ENCODE peak calls at places on chromosomes 3 and 15, in eight cellular contexts. Y is lung, U is fibroblast of lung, S is Peyer's patch, R is upper lobe of right lung, V is neural progenitor cell, X is cardiac muscle cell, W is IMR-90. J is an unnamed sample. For H3K27me3, the result is how much of the 10 kb centered on the place peaks cover.

GRCh38 chr3:65761431-65761830 is 277.3 kb downstream of the MAGI1 start:
- DNase-seq in V (peak), U (no peak), S (no peak), R (no peak), W (no peak), Y (no peak), X (no peak), J (no peak)

GRCh38 chr15:28961391-28961790 is 75.6 kb downstream of the APBA2 start:
- DNase-seq in W (no peak), U (no peak), Y (no peak), V (no peak), X (no peak), S (no peak), R (no peak), J (no peak)

GRCh38 chr15:69064649-69065048 is 50.2 kb downstream of the NOX5 start:
- DNase-seq in S (no peak), U (no peak), W (no peak), Y (no peak), V (no peak), X (no peak), R (no peak), J (no peak)

GRCh38 chr15:66284276-66284675 is 9.1 kb upstream of the DIS3L start:
- DNase-seq in V (no peak), U (no peak), Y (no peak), S (no peak), X (no peak), W (no peak), R (no peak), J (no peak)

GRCh38 chr15:35439291-35439690 is 106.7 kb downstream of the DPH6 start:
- DNase-seq in S (no peak), X (peak), R (no peak), U (peak), V (no peak), Y (no peak), W (peak), J (no peak)

GRCh38 chr15:67035886-67036285 is 29.5 kb upstream of the SMAD3 start:
- DNase-seq in X (no peak), Y (no peak), U (no peak), V (no peak), R (no peak), W (peak), S (no peak), J (no peak)

GRCh38 chr3:103367481-103367880 is 932.7 kb downstream of the ZPLD1 start:
- DNase-seq in R (no peak), S (no peak), U (no peak), X (no peak), V (no peak), W (no peak), Y (no peak), J (no peak)

GRCh38 chr15:81275711-81276417 is 48.1 kb downstream of the STARD5 start:
- DNase-seq in S (no peak), U (peak), V (no peak), R (no peak), W (peak), X (peak), Y (no peak), J (no peak)

GRCh38 chr3:110811050-110811449 is 260.6 kb upstream of the NECTIN3 start:
- DNase-seq in R (no peak), X (no peak), V (no peak), U (peak), S (no peak), W (peak), Y (no peak), J (no peak)

GRCh38 chr3:197599089-197599765 is 43.5 kb upstream of the BDH1 start:
- DNase-seq in Y (peak), V (peak), W (peak), S (peak), X (peak), R (peak), U (peak), J (peak)

GRCh38 chr3:71978150-71978721 is 193.3 kb upstream of the PROK2 start:
- DNase-seq in S (no peak), Y (no peak), W (no peak), U (no peak), R (no peak), X (no peak), V (no peak), J (no peak)

GRCh38 chr3:183253364-183253960 is 409 bp downstream of the B3GNT5 start:
- DNase-seq in U (peak), X (peak), S (peak), W (peak), R (peak), V (peak), Y (peak), J (peak)

GRCh38 chr3:36418296-36418695 is 38.0 kb downstream of the STAC start:
- DNase-seq in R (no peak), S (no peak), U (no peak), X (no peak), V (no peak), W (no peak), Y (no peak), J (no peak)

GRCh38 chr3:63228677-63229076 is 49.4 kb upstream of the SYNPR start:
- DNase-seq in V (peak), X (peak), U (peak), S (no peak), R (no peak), W (peak), Y (no peak), J (peak)

GRCh38 chr3:44968447-44968858 is 7.5 kb downstream of the ZDHHC3 start:
- DNase-seq in W (no peak), U (no peak), S (no peak), R (no peak), Y (no peak), V (no peak), X (no peak), J (no peak)

GRCh38 chr15:68583321-68583720 is 4.5 kb downstream of the CORO2B start:
- DNase-seq in R (no peak), X (no peak), Y (no peak), U (no peak), W (no peak), S (peak), V (no peak), J (peak)

GRCh38 chr3:71380096-71380495 is 203.4 kb downstream of the FOXP1 start:
- DNase-seq in Y (no peak), X (no peak), R (no peak), V (peak), W (peak), S (no peak), U (no peak), J (no peak)

GRCh38 chr3:57787867-57788623 is 31.9 kb downstream of the SLMAP start:
- DNase-seq in W (peak), X (peak), R (no peak), S (no peak), V (no peak), Y (no peak), U (no peak), J (no peak)

GRCh38 chr3:175270199-175270837 is 411.2 kb downstream of the NAALADL2 start:
- DNase-seq in X (peak), R (no peak), U (peak), W (peak), V (no peak), S (no peak), Y (no peak), J (no peak)

GRCh38 chr3:72627276-72627675 is 221.0 kb downstream of the SHQ1 start:
- DNase-seq in U (no peak), X (no peak), S (no peak), Y (no peak), W (no peak), V (no peak), R (no peak), J (no peak)

GRCh38 chr15:46848704-46849103 is 868.6 kb upstream of the SEMA6D start:
- DNase-seq in X (no peak), Y (no peak), V (no peak), S (no peak), W (peak), U (peak), R (no peak), J (no peak)

GRCh38 chr15:73397461-73397860 is 28.7 kb upstream of the HCN4 start:
- DNase-seq in V (no peak), S (no peak), W (no peak), Y (no peak), X (no peak), R (no peak), U (no peak), J (peak)

GRCh38 chr15:87669846-87670245 is 586.7 kb downstream of the NTRK3 start:
- DNase-seq in S (no peak), R (no peak), V (no peak), Y (no peak), W (no peak), U (no peak), X (no peak), J (no peak)

GRCh38 chr3:186476044-186476468 is 68.1 kb downstream of the CRYGS start:
- DNase-seq in S (no peak), X (no peak), Y (no peak), V (no peak), W (peak), U (peak), R (no peak), J (no peak)

GRCh38 chr3:37703633-37704032 is 158.0 kb upstream of the CTDSPL start:
- DNase-seq in U (peak), Y (no peak), V (no peak), S (no peak), X (peak), W (peak), R (no peak), J (no peak)

GRCh38 chr3:17431004-17431403 is 311.4 kb downstream of the TBC1D5 start:
- DNase-seq in U (peak), X (peak), Y (no peak), S (no peak), V (no peak), R (no peak), W (peak), J (no peak)

GRCh38 chr3:185365281-185366211 is 2.6 kb downstream of the MAP3K13 start:
- DNase-seq in Y (peak), S (no peak), W (no peak), R (no peak), U (no peak), V (no peak), X (no peak), J (no peak)

GRCh38 chr15:57079446-57079845 is 161.0 kb downstream of the TCF12 start:
- DNase-seq in R (no peak), Y (no peak), U (no peak), S (no peak), V (peak), X (no peak), W (no peak), J (no peak)

DNA sequence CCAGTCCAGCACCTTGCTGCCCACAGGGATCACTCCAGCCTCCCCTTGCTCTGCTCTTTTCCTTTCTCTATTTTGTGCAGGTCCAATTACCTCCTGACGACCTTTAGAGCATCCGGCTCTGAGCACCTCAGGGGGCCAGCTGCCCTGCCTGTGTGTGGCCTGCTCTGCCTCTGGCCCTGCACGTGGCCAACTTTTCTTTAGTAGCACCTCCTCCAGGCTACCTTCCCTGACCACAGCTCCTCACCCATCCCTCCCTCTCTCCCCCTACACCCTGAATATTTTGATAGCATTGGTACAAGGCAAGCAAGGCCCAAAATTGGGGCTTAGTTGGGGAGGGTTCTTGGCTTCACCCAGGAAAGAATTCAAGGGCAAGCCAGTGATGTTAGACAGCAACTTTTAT is 66.9 kb upstream of the PRR20G start:
- DNase-seq in S (no peak), R (no peak), U (no peak), W (no peak), X (no peak), V (no peak), Y (peak), J (no peak)
- H3K27ac ChIP-seq in S (no peak), R (no peak), U (no peak), W (no peak), X (no peak), V (no peak), Y (no peak), J (no peak)

GRCh38 chr3:181694805-181695660 is 16.7 kb upstream of the SOX2 start:
- DNase-seq in R (peak), S (peak), W (no peak), V (peak), Y (peak), U (no peak), X (peak), J (no peak)
- H3K27me3 ChIP-seq in R (half or more), S (under half), W (under half), V (under half), Y (under half), U (under half), X (half or more), J (under half)

GRCh38 chr15:63114465-63114864 is 7.2 kb upstream of the LACTB start:
- DNase-seq in X (no peak), W (no peak), U (no peak), Y (no peak), V (no peak), R (no peak), S (no peak), J (no peak)
- H3K27ac ChIP-seq in X (no peak), W (no peak), U (no peak), Y (no peak), V (no peak), R (no peak), S (no peak), J (no peak)

GRCh38 chr3:194287392-194287791 is 63.7 kb downstream of the CPN2 start:
- DNase-seq in R (no peak), S (no peak), X (no peak), V (no peak), U (no peak), W (no peak), Y (no peak), J (no peak)
- H3K27me3 ChIP-seq in R (under half), S (under half), X (under half), V (under half), U (under half), W (under half), Y (under half), J (under half)

GRCh38 chr15:33022629-33023028 is 171.9 kb downstream of the FMN1 start:
- DNase-seq in W (peak), Y (peak), U (peak), R (peak), V (peak), X (peak), S (no peak), J (no peak)
- H3K27ac ChIP-seq in W (peak), Y (no peak), U (peak), R (peak), V (no peak), X (peak), S (no peak), J (no peak)

DNA sequence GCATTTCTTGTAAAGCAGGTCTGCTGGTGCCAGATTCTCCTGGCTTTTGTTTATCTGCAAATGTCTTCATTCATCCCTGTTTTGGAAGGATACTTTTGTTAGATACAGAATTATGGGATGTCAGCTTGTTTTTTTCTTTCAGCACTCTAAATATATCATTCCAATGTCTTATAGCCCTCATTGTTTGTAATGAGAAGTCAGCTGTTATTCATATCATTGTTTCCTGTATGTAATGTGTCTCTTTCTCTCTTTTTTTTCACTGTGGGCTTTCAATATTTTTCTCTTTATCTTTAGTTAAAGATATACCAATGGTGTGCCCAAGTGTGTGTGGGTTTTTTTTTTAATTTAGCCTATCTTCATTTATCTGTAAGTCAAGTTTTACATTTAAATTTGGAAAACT is 65.6 kb upstream of the DCP1A start:
- DNase-seq in W (no peak), Y (no peak), V (no peak), X (no peak), R (no peak), S (no peak), U (no peak), J (no peak)
- H3K27me3 ChIP-seq in W (under half), Y (under half), V (under half), X (under half), R (under half), S (under half), U (under half), J (under half)

GRCh38 chr3:15606434-15606891 is 4.9 kb downstream of the BTD start:
- DNase-seq in U (peak), Y (no peak), R (no peak), S (no peak), X (peak), V (no peak), W (no peak), J (no peak)
- H3K27ac ChIP-seq in U (no peak), Y (no peak), R (no peak), S (no peak), X (no peak), V (no peak), W (no peak), J (no peak)

DNA sequence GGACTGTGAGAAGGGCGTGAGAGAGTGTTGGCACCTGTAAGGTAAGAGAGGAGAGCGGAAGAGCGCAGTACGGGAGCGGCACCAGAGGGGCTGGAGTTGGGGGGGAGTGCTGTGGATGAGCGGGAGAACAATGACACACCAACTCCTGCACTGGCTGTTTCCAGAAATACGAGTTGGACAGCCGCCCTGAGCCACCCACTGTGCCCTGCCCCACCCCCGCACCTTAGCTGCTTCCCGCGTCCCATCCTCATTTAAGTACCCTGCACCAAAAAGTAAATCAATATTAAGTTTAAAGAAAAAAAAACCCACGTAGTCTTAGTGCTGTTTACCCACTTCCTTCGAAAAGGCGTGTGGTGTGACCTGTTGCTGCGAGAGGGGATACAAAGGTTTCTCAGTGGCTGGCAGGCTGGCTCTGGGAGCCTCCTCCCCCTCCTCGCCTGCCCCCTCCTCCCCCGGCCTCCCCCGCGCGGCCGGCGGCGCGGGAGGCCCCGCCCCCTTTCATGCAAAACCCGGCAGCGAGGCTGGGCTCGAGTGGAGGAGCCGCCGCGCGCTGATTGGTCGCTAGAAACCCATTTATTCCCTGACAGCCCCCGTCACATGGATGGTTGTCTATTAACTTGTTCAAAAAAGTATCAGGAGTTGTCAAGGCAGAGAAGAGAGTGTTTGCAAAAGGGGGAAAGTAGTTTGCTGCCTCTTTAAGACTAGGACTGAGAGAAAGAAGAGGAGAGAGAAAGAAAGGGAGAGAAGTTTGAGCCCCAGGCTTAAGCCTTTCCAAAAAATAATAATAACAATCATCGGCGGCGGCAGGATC is at the start of gene SOX2:
- DNase-seq in Y (peak), V (peak), S (peak), U (no peak), X (peak), W (peak), R (peak), J (peak)
- H3K27me3 ChIP-seq in Y (under half), V (under half), S (under half), U (under half), X (half or more), W (under half), R (half or more), J (half or more)